ENCODE peak calls at places on chromosomes 4 and X, in six cellular contexts. One of them, this sample, is unnamed.

GRCh38 chr4:168787801-168788200 is 222.3 kb downstream of the CBR4 start:
- DNase-seq in stomach: no peak
- DNase-seq in gastrocnemius medialis: no peak
- DNase-seq in A549: no peak
- DNase-seq in endothelial cell of umbilical vein: no peak
- DNase-seq in uterus: no peak
- DNase-seq in this sample: no peak

GRCh38 chr4:10598829-10599228 is 85.7 kb downstream of the CLNK start:
- DNase-seq in A549: no peak
- DNase-seq in gastrocnemius medialis: no peak
- DNase-seq in endothelial cell of umbilical vein: no peak
- DNase-seq in stomach: no peak
- DNase-seq in uterus: no peak
- DNase-seq in this sample: no peak

GRCh38 chrX:127037179-127037578 is 217.7 kb downstream of the PRR32 start:
- DNase-seq in stomach: no peak
- DNase-seq in A549: no peak
- DNase-seq in endothelial cell of umbilical vein: no peak
- DNase-seq in gastrocnemius medialis: no peak
- DNase-seq in uterus: no peak
- DNase-seq in this sample: no peak

GRCh38 chr4:95560791-95561190 is 12.0 kb upstream of the UNC5C start:
- DNase-seq in endothelial cell of umbilical vein: no peak
- DNase-seq in gastrocnemius medialis: no peak
- DNase-seq in A549: no peak
- DNase-seq in stomach: no peak
- DNase-seq in uterus: no peak
- DNase-seq in this sample: no peak

GRCh38 chr4:83701041-83701440 is 165.1 kb downstream of the GPAT3 start:
- DNase-seq in uterus: no peak
- DNase-seq in endothelial cell of umbilical vein: no peak
- DNase-seq in stomach: no peak
- DNase-seq in A549: no peak
- DNase-seq in gastrocnemius medialis: no peak
- DNase-seq in this sample: no peak

GRCh38 chr4:41012308-41012707 is 202.0 kb downstream of the APBB2 start:
- DNase-seq in uterus: no peak
- DNase-seq in stomach: no peak
- DNase-seq in endothelial cell of umbilical vein: no peak
- DNase-seq in A549: no peak
- DNase-seq in gastrocnemius medialis: no peak
- DNase-seq in this sample: no peak

GRCh38 chr4:153792007-153792892 is 3.4 kb upstream of the SFRP2 start:
- DNase-seq in uterus: no peak
- DNase-seq in endothelial cell of umbilical vein: no peak
- DNase-seq in A549: no peak
- DNase-seq in gastrocnemius medialis: peak
- DNase-seq in stomach: no peak
- DNase-seq in this sample: peak

GRCh38 chr4:88240297-88240714 is 44.1 kb downstream of the PPM1K start:
- DNase-seq in A549: no peak
- DNase-seq in gastrocnemius medialis: peak
- DNase-seq in uterus: peak
- DNase-seq in endothelial cell of umbilical vein: no peak
- DNase-seq in stomach: no peak
- DNase-seq in this sample: peak

GRCh38 chrX:68114573-68115199 is 318.6 kb downstream of the OPHN1 start:
- DNase-seq in gastrocnemius medialis: no peak
- DNase-seq in A549: no peak
- DNase-seq in endothelial cell of umbilical vein: no peak
- DNase-seq in stomach: no peak
- DNase-seq in uterus: no peak
- DNase-seq in this sample: peak

GRCh38 chr4:112895785-112896184 is 153.7 kb upstream of the ANK2 start:
- DNase-seq in gastrocnemius medialis: no peak
- DNase-seq in uterus: no peak
- DNase-seq in stomach: no peak
- DNase-seq in A549: no peak
- DNase-seq in endothelial cell of umbilical vein: no peak
- DNase-seq in this sample: no peak

GRCh38 chr4:91973479-91974153 is 330.1 kb upstream of the GRID2 start:
- DNase-seq in A549: no peak
- DNase-seq in endothelial cell of umbilical vein: no peak
- DNase-seq in uterus: no peak
- DNase-seq in gastrocnemius medialis: no peak
- DNase-seq in stomach: no peak
- DNase-seq in this sample: no peak

GRCh38 chrX:118847676-118848075 is 24.1 kb downstream of the ZCCHC12 start:
- DNase-seq in uterus: no peak
- DNase-seq in gastrocnemius medialis: no peak
- DNase-seq in A549: peak
- DNase-seq in stomach: no peak
- DNase-seq in endothelial cell of umbilical vein: peak
- DNase-seq in this sample: no peak

GRCh38 chr4:113145519-113146291 is 96.3 kb downstream of the ANK2 start:
- DNase-seq in stomach: no peak
- DNase-seq in uterus: no peak
- DNase-seq in A549: no peak
- DNase-seq in gastrocnemius medialis: peak
- DNase-seq in endothelial cell of umbilical vein: no peak
- DNase-seq in this sample: no peak

GRCh38 chr4:40976343-40976742 is 226.6 kb downstream of the NSUN7 start:
- DNase-seq in endothelial cell of umbilical vein: peak
- DNase-seq in gastrocnemius medialis: no peak
- DNase-seq in uterus: peak
- DNase-seq in A549: peak
- DNase-seq in stomach: peak
- DNase-seq in this sample: no peak

GRCh38 chrX:135985123-135985973 is at the start of gene SLC9A6:
- DNase-seq in stomach: peak
- DNase-seq in endothelial cell of umbilical vein: peak
- DNase-seq in uterus: peak
- DNase-seq in gastrocnemius medialis: peak
- DNase-seq in A549: peak
- DNase-seq in this sample: peak

GRCh38 chrX:103879339-103879738 is 47.3 kb upstream of the RAB9B start:
- DNase-seq in endothelial cell of umbilical vein: no peak
- DNase-seq in gastrocnemius medialis: no peak
- DNase-seq in uterus: no peak
- DNase-seq in stomach: no peak
- DNase-seq in A549: no peak
- DNase-seq in this sample: no peak

GRCh38 chr4:73614468-73614867 is 5.8 kb downstream of the RASSF6 start:
- DNase-seq in stomach: no peak
- DNase-seq in A549: no peak
- DNase-seq in gastrocnemius medialis: no peak
- DNase-seq in uterus: no peak
- DNase-seq in endothelial cell of umbilical vein: no peak
- DNase-seq in this sample: no peak

GRCh38 chr4:125352521-125352920 is 37.8 kb downstream of the FAT4 start:
- DNase-seq in stomach: no peak
- DNase-seq in gastrocnemius medialis: no peak
- DNase-seq in uterus: no peak
- DNase-seq in endothelial cell of umbilical vein: no peak
- DNase-seq in A549: no peak
- DNase-seq in this sample: no peak

GRCh38 chrX:105375816-105376215 is 155.3 kb upstream of the TEX13A start:
- DNase-seq in A549: no peak
- DNase-seq in stomach: no peak
- DNase-seq in gastrocnemius medialis: no peak
- DNase-seq in endothelial cell of umbilical vein: no peak
- DNase-seq in uterus: no peak
- DNase-seq in this sample: no peak

GRCh38 chrX:18973527-18974192 is 10.3 kb downstream of the PHKA2 start:
- DNase-seq in endothelial cell of umbilical vein: no peak
- DNase-seq in stomach: no peak
- DNase-seq in uterus: no peak
- DNase-seq in A549: no peak
- DNase-seq in gastrocnemius medialis: no peak
- DNase-seq in this sample: no peak

GRCh38 chr4:15655223-15656037 is at the start of gene FBXL5:
- DNase-seq in stomach: peak
- DNase-seq in gastrocnemius medialis: peak
- DNase-seq in A549: peak
- DNase-seq in endothelial cell of umbilical vein: peak
- DNase-seq in uterus: peak
- DNase-seq in this sample: peak

GRCh38 chr4:105022811-105023667 is 123.6 kb upstream of the TET2 start:
- DNase-seq in gastrocnemius medialis: no peak
- DNase-seq in A549: no peak
- DNase-seq in uterus: no peak
- DNase-seq in endothelial cell of umbilical vein: no peak
- DNase-seq in stomach: no peak
- DNase-seq in this sample: no peak

GRCh38 chr4:46594658-46595057 is 204.7 kb upstream of the GABRA2 start:
- DNase-seq in endothelial cell of umbilical vein: no peak
- DNase-seq in uterus: no peak
- DNase-seq in gastrocnemius medialis: no peak
- DNase-seq in A549: no peak
- DNase-seq in stomach: no peak
- DNase-seq in this sample: no peak

GRCh38 chr4:154164931-154165839 is 326.4 kb downstream of the DCHS2 start:
- DNase-seq in stomach: no peak
- DNase-seq in gastrocnemius medialis: no peak
- DNase-seq in uterus: no peak
- DNase-seq in A549: no peak
- DNase-seq in endothelial cell of umbilical vein: no peak
- DNase-seq in this sample: no peak

GRCh38 chrX:11446951-11447350 is 153.7 kb downstream of the AMELX start:
- DNase-seq in endothelial cell of umbilical vein: peak
- DNase-seq in uterus: no peak
- DNase-seq in stomach: no peak
- DNase-seq in gastrocnemius medialis: no peak
- DNase-seq in A549: no peak
- DNase-seq in this sample: no peak

GRCh38 chrX:108439961-108440696 is 491 bp downstream of the COL4A5 start:
- DNase-seq in gastrocnemius medialis: peak
- DNase-seq in stomach: no peak
- DNase-seq in uterus: peak
- DNase-seq in A549: peak
- DNase-seq in endothelial cell of umbilical vein: peak
- DNase-seq in this sample: no peak

GRCh38 chr4:168693750-168694470 is 197.1 kb downstream of the PALLD start:
- DNase-seq in endothelial cell of umbilical vein: peak
- DNase-seq in uterus: no peak
- DNase-seq in stomach: no peak
- DNase-seq in gastrocnemius medialis: no peak
- DNase-seq in A549: no peak
- DNase-seq in this sample: no peak

GRCh38 chrX:41705680-41706374 is 17.1 kb downstream of the GPR34 start:
- DNase-seq in endothelial cell of umbilical vein: peak
- DNase-seq in gastrocnemius medialis: no peak
- DNase-seq in stomach: no peak
- DNase-seq in uterus: no peak
- DNase-seq in A549: no peak
- DNase-seq in this sample: no peak

GRCh38 chr4:131013226-131013625 is 1917.3 kb downstream of the C4orf33 start:
- DNase-seq in gastrocnemius medialis: no peak
- DNase-seq in endothelial cell of umbilical vein: no peak
- DNase-seq in A549: no peak
- DNase-seq in uterus: no peak
- DNase-seq in stomach: no peak
- DNase-seq in this sample: no peak

DNA sequence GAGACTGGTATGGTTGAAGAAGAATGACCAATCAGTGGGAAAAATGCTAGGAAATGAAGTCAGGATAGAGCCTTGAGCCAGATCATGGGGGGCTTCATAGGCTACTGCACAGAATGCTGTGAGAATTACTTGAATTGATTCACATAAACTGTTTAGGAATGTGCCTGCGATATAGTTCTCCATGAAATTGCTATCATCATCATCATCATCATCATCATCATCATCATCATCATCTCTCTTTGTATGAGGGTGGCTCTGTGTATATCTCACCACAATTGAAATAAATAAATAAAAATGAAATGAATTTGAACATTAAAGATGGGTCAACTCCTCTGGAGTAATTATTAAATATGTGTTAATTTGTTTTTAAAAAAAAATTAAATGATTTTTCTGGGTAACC is 148.6 kb upstream of the LEF1 start:
- DNase-seq in endothelial cell of umbilical vein: no peak
- DNase-seq in A549: no peak
- DNase-seq in stomach: no peak
- DNase-seq in uterus: no peak
- DNase-seq in gastrocnemius medialis: no peak
- DNase-seq in this sample: no peak
- TF ChIP-seq POLR2A in endothelial cell of umbilical vein: no peak
- TF ChIP-seq POLR2A in A549: no peak
- TF ChIP-seq POLR2A in stomach: no peak
- TF ChIP-seq POLR2A in uterus: no peak
- TF ChIP-seq POLR2A in gastrocnemius medialis: no peak
- TF ChIP-seq POLR2A in this sample: no peak

GRCh38 chr4:185165605-185166063 is 22.6 kb downstream of the SLC25A4 start:
- DNase-seq in A549: no peak
- DNase-seq in gastrocnemius medialis: no peak
- DNase-seq in endothelial cell of umbilical vein: peak
- DNase-seq in uterus: no peak
- DNase-seq in stomach: no peak
- DNase-seq in this sample: no peak
- TF ChIP-seq CTCF in A549: no peak
- TF ChIP-seq CTCF in gastrocnemius medialis: no peak
- TF ChIP-seq CTCF in endothelial cell of umbilical vein: no peak
- TF ChIP-seq CTCF in uterus: no peak
- TF ChIP-seq CTCF in stomach: no peak
- TF ChIP-seq CTCF in this sample: no peak

GRCh38 chr4:2937146-2937857 is 25.9 kb downstream of the NOP14 start:
- DNase-seq in endothelial cell of umbilical vein: no peak
- DNase-seq in stomach: peak
- DNase-seq in A549: no peak
- DNase-seq in gastrocnemius medialis: peak
- DNase-seq in uterus: no peak
- DNase-seq in this sample: no peak
- TF ChIP-seq POLR2A in endothelial cell of umbilical vein: no peak
- TF ChIP-seq POLR2A in stomach: no peak
- TF ChIP-seq POLR2A in A549: no peak
- TF ChIP-seq POLR2A in gastrocnemius medialis: no peak
- TF ChIP-seq POLR2A in uterus: no peak
- TF ChIP-seq POLR2A in this sample: no peak

GRCh38 chr4:30720656-30721352 is 635 bp downstream of the PCDH7 start:
- DNase-seq in gastrocnemius medialis: no peak
- DNase-seq in A549: peak
- DNase-seq in uterus: peak
- DNase-seq in endothelial cell of umbilical vein: peak
- DNase-seq in stomach: no peak
- DNase-seq in this sample: peak

GRCh38 chr4:30722916-30723270 is 2.7 kb downstream of the PCDH7 start:
- DNase-seq in endothelial cell of umbilical vein: peak
- DNase-seq in uterus: peak
- DNase-seq in gastrocnemius medialis: no peak
- DNase-seq in A549: no peak
- DNase-seq in stomach: no peak
- DNase-seq in this sample: no peak

GRCh38 chr4:30722092-30722915 is 2.1 kb downstream of the PCDH7 start:
- DNase-seq in gastrocnemius medialis: no peak
- DNase-seq in endothelial cell of umbilical vein: peak
- DNase-seq in A549: no peak
- DNase-seq in uterus: peak
- DNase-seq in stomach: no peak
- DNase-seq in this sample: no peak

GRCh38 chr4:30720021-30720655 is at the start of gene PCDH7:
- DNase-seq in stomach: peak
- DNase-seq in endothelial cell of umbilical vein: peak
- DNase-seq in uterus: peak
- DNase-seq in A549: peak
- DNase-seq in gastrocnemius medialis: no peak
- DNase-seq in this sample: peak

GRCh38 chr4:30721353-30722091 is 1.4 kb downstream of the PCDH7 start:
- DNase-seq in stomach: peak
- DNase-seq in uterus: peak
- DNase-seq in A549: peak
- DNase-seq in endothelial cell of umbilical vein: peak
- DNase-seq in gastrocnemius medialis: no peak
- DNase-seq in this sample: no peak
- TF ChIP-seq CTCF in stomach: no peak
- TF ChIP-seq CTCF in uterus: peak
- TF ChIP-seq CTCF in A549: peak
- TF ChIP-seq CTCF in endothelial cell of umbilical vein: peak
- TF ChIP-seq CTCF in gastrocnemius medialis: no peak
- TF ChIP-seq CTCF in this sample: no peak